ENCODE peak calls at places on chromosomes 16 and 17, in eight cellular contexts. C is CMK; R is PC-9; X is stimulated activated CD8-positive, alpha-beta memory T cell treated with anti-CD3 and anti-CD28 coated beads, Interleukin-15, amount 100 ng/mL, for 24 hours; T is RPMI7951; D is effector CD4-positive, alpha-beta T cell; S is left cardiac atrium; M is stimulated activated CD4-positive, alpha-beta T cell treated with anti-CD3 and anti-CD28 coated beads, Interleukin-2, amount 100 ng/mL, for 48 hours. V is an unnamed sample.
A peak's percentile ranks its signal among the peaks of the same experiment; 100 is the strongest.

GRCh38 chr16:11474617-11475291 is 112.0 kb downstream of the LITAF start:
- DNase-seq in C (no peak), R (peak; percentile 25), X (no peak), T (no peak), D (no peak), S (no peak), M (no peak), V (no peak)

GRCh38 chr17:48748728-48749566 is 20.4 kb upstream of the HOXB13 start:
- DNase-seq in C (no peak), R (no peak), X (no peak), T (no peak), D (no peak), S (no peak), M (no peak), V (no peak)

GRCh38 chr17:7384489-7385081 is 3.7 kb downstream of the TNK1 start:
- DNase-seq in C (no peak), R (no peak), X (no peak), T (no peak), D (no peak), S (no peak), M (no peak), V (no peak)

GRCh38 chr16:74726736-74727135 is 26.1 kb upstream of the MLKL start:
- DNase-seq in C (peak; percentile 70), R (no peak), X (no peak), T (peak; percentile 22), D (no peak), S (no peak), M (peak; percentile 57), V (no peak)

GRCh38 chr16:21159281-21159951 is 942 bp downstream of the LDAF1 start:
- DNase-seq in C (no peak), R (peak; percentile 69), X (no peak), T (no peak), D (no peak), S (peak; percentile 28), M (peak; percentile 5), V (no peak)

GRCh38 chr16:77570574-77570973 is 135.7 kb upstream of the ADAMTS18 start:
- DNase-seq in C (no peak), R (no peak), X (no peak), T (no peak), D (no peak), S (no peak), M (no peak), V (no peak)

GRCh38 chr17:77959216-77959925 is 868 bp downstream of the TNRC6C start:
- DNase-seq in C (no peak), R (no peak), X (peak; percentile 9), T (no peak), D (peak; percentile 14), S (peak; percentile 28), M (peak; percentile 18), V (no peak)

GRCh38 chr17:82927661-82928601 is 88.1 kb upstream of the ZNF750 start:
- DNase-seq in C (no peak), R (no peak), X (no peak), T (no peak), D (no peak), S (peak; percentile 20), M (no peak), V (no peak)

GRCh38 chr17:17041018-17041521 is 1.2 kb upstream of the MPRIP start:
- DNase-seq in C (no peak), R (no peak), X (no peak), T (peak; percentile 73), D (no peak), S (no peak), M (no peak), V (peak; percentile 72)

GRCh38 chr17:44353656-44354331 is 8.7 kb downstream of the GRN start:
- DNase-seq in C (no peak), R (no peak), X (no peak), T (peak; percentile 19), D (no peak), S (no peak), M (no peak), V (no peak)

GRCh38 chr17:35865412-35866355 is 3.0 kb downstream of the HEATR9 start:
- DNase-seq in C (no peak), R (no peak), X (no peak), T (peak; percentile 59), D (no peak), S (no peak), M (no peak), V (peak; percentile 44)

GRCh38 chr16:72787519-72788268 is 260.2 kb downstream of the ZFHX3 start:
- DNase-seq in C (peak; percentile 25), R (no peak), X (peak; percentile 44), T (peak; percentile 83), D (peak; percentile 17), S (peak; percentile 74), M (peak; percentile 41), V (peak; percentile 91)

GRCh38 chr16:87818533-87819161 is 50.7 kb downstream of the SLC7A5 start:
- DNase-seq in C (no peak), R (no peak), X (no peak), T (no peak), D (no peak), S (no peak), M (no peak), V (no peak)

GRCh38 chr17:260031-260791 is 78.8 kb upstream of the DOC2B start:
- DNase-seq in C (no peak), R (no peak), X (no peak), T (no peak), D (no peak), S (peak; percentile 13), M (no peak), V (no peak)

V was measured in HFFc6.